ENCODE peak calls at places on chromosomes 6 and 20, in five cellular contexts. D is T-helper 2 cell, W is NCI-H187 treated with DMSO at 0.1 percent for 48 hours, O is A172, P is GM12865. E is an unnamed sample.

GRCh38 chr20:641516-641913 is 11.5 kb downstream of the SRXN1 start:
- DNase-seq in D (no peak), W (no peak), O (no peak), P (no peak), E (no peak)

GRCh38 chr6:112640895-112641294 is 293.8 kb downstream of the RFPL4B start:
- DNase-seq in D (no peak), W (no peak), O (peak), P (no peak), E (no peak)

GRCh38 chr6:154989457-154989856 is 5.7 kb upstream of the TIAM2 start:
- DNase-seq in D (no peak), W (no peak), O (no peak), P (no peak), E (no peak)

GRCh38 chr6:138986578-138986977 is 1.5 kb downstream of the REPS1 start:
- DNase-seq in D (no peak), W (no peak), O (no peak), P (no peak), E (no peak)

GRCh38 chr6:8243462-8243861 is 141.1 kb upstream of the EEF1E1 start:
- DNase-seq in D (no peak), W (no peak), O (no peak), P (no peak), E (no peak)

GRCh38 chr20:38987777-38988176 is 25.6 kb downstream of the DHX35 start:
- DNase-seq in D (no peak), W (no peak), O (no peak), P (peak), E (no peak)

GRCh38 chr6:160261991-160262718 is 3.5 kb upstream of the SLC22A2 start:
- DNase-seq in D (no peak), W (no peak), O (peak), P (peak), E (no peak)

GRCh38 chr6:89553446-89553845 is 85.1 kb downstream of the LYRM2 start:
- DNase-seq in D (no peak), W (no peak), O (no peak), P (no peak), E (no peak)

GRCh38 chr6:112010328-112010727 is 43.6 kb upstream of the CCN6 start:
- DNase-seq in D (no peak), W (no peak), O (no peak), P (no peak), E (no peak)

GRCh38 chr6:96659084-96659845 is 96.3 kb downstream of the FHL5 start:
- DNase-seq in D (no peak), W (peak), O (no peak), P (peak), E (no peak)

GRCh38 chr20:4709261-4710105 is 12.2 kb upstream of the PRND start:
- DNase-seq in D (no peak), W (no peak), O (no peak), P (no peak), E (no peak)

GRCh38 chr20:50594231-50594590 is 84.0 kb downstream of the PTPN1 start:
- DNase-seq in D (no peak), W (no peak), O (no peak), P (no peak), E (no peak)

GRCh38 chr6:147467463-147467862 is 41.0 kb upstream of the SAMD5 start:
- DNase-seq in D (no peak), W (no peak), O (no peak), P (no peak), E (no peak)

GRCh38 chr20:33992145-33992922 is 1.4 kb upstream of the RALY start:
- DNase-seq in D (no peak), W (no peak), O (no peak), P (no peak), E (no peak)

GRCh38 chr6:48084201-48084600 is 26.8 kb downstream of the PTCHD4 start:
- DNase-seq in D (no peak), W (no peak), O (no peak), P (no peak), E (no peak)

GRCh38 chr6:38799529-38800184 is 84.5 kb downstream of the DNAH8 start:
- DNase-seq in D (no peak), W (no peak), O (no peak), P (no peak), E (no peak)

GRCh38 chr20:4987130-4987529 is 14.2 kb downstream of the SLC23A2 start:
- DNase-seq in D (no peak), W (no peak), O (no peak), P (peak), E (no peak)

GRCh38 chr6:112038268-112038667 is 15.6 kb upstream of the CCN6 start:
- DNase-seq in D (no peak), W (no peak), O (no peak), P (no peak), E (no peak)

GRCh38 chr6:55276745-55277627 is 50.3 kb upstream of the GFRAL start:
- DNase-seq in D (no peak), W (no peak), O (peak), P (peak), E (peak)

GRCh38 chr6:11943060-11943459 is 69.1 kb upstream of the HIVEP1 start:
- DNase-seq in D (no peak), W (no peak), O (no peak), P (no peak), E (no peak)

GRCh38 chr6:111691345-111692225 is 85.9 kb upstream of the TRAF3IP2 start:
- DNase-seq in D (no peak), W (no peak), O (no peak), P (no peak), E (no peak)

GRCh38 chr20:50855498-50856474 is 60.9 kb downstream of the BCAS4 start:
- DNase-seq in D (no peak), W (no peak), O (peak), P (no peak), E (peak)

GRCh38 chr6:166313255-166314070 is 5.3 kb upstream of the PRR18 start:
- DNase-seq in D (no peak), W (no peak), O (peak), P (peak), E (peak)

GRCh38 chr6:154596701-154597100 is 86.2 kb upstream of the CNKSR3 start:
- DNase-seq in D (no peak), W (no peak), O (no peak), P (no peak), E (no peak)

GRCh38 chr6:169165561-169166300 is 87.9 kb downstream of the THBS2 start:
- DNase-seq in D (no peak), W (no peak), O (no peak), P (no peak), E (peak)

GRCh38 chr6:168915242-168915641 is 338.4 kb downstream of the THBS2 start:
- DNase-seq in D (no peak), W (no peak), O (no peak), P (no peak), E (no peak)

GRCh38 chr20:15195378-15195777 is 858.0 kb upstream of the FLRT3 start:
- DNase-seq in D (no peak), W (no peak), O (no peak), P (no peak), E (no peak)

GRCh38 chr6:17622144-17622543 is 22.0 kb downstream of the FAM8A1 start:
- DNase-seq in D (no peak), W (no peak), O (no peak), P (no peak), E (no peak)

GRCh38 chr6:1971612-1972011 is 273.8 kb downstream of the GMDS start:
- DNase-seq in D (no peak), W (no peak), O (no peak), P (no peak), E (no peak)

GRCh38 chr20:31559704-31560093 is 45.4 kb upstream of the ID1 start:
- DNase-seq in D (no peak), W (no peak), O (no peak), P (no peak), E (peak)

GRCh38 chr6:69865126-69865525 is 1.2 kb upstream of the COL19A1 start:
- DNase-seq in D (no peak), W (no peak), O (peak), P (no peak), E (no peak)

GRCh38 chr6:84766796-84767590 is 2.6 kb upstream of the TBX18 start:
- DNase-seq in D (no peak), W (no peak), O (no peak), P (no peak), E (no peak)

GRCh38 chr6:27518881-27519795 is 46.2 kb upstream of the ZNF184 start:
- DNase-seq in D (no peak), W (no peak), O (peak), P (peak), E (peak)